ENCODE peak calls at places on chromosomes 5 and 9, in seven cellular contexts. T, G, V, O, C, J and Y are unnamed samples.

GRCh38 chr5:43485406-43485805 is 1.7 kb upstream of the TMEM267 start:
- DNase-seq in O (no peak), C (no peak), J (peak; percentile 27), T (no peak), V (peak; percentile 26), G (no peak), Y (peak; percentile 13)

GRCh38 chr5:143080982-143081381 is 310.8 kb downstream of the ARHGAP26 start:
- DNase-seq in J (no peak), O (no peak), C (no peak), T (no peak), G (no peak), V (no peak), Y (no peak)

GRCh38 chr5:124064956-124065355 is 553.0 kb downstream of the CSNK1G3 start:
- DNase-seq in T (no peak), J (no peak), C (no peak), V (peak; percentile 2), G (no peak), O (no peak), Y (no peak)

GRCh38 chr5:7244977-7245376 is 151.0 kb upstream of the ADCY2 start:
- DNase-seq in O (no peak), J (no peak), G (no peak), C (no peak), V (no peak), T (no peak), Y (peak; percentile 24)

GRCh38 chr5:168408561-168409321 is 77.5 kb upstream of the RARS1 start:
- DNase-seq in V (no peak), J (no peak), T (peak; percentile 10), O (no peak), G (no peak), C (no peak), Y (no peak)

GRCh38 chr9:105291938-105292337 is 47.5 kb downstream of the SLC44A1 start:
- DNase-seq in C (no peak), G (no peak), V (no peak), T (no peak), O (no peak), J (no peak), Y (no peak)

GRCh38 chr5:132492386-132492785 is 1.8 kb upstream of the IRF1 start:
- DNase-seq in C (no peak), V (no peak), J (no peak), T (peak; percentile 25), O (no peak), G (no peak), Y (no peak)

GRCh38 chr5:60972225-60972624 is 27.2 kb downstream of the NDUFAF2 start:
- DNase-seq in G (no peak), O (no peak), C (no peak), V (no peak), J (no peak), T (no peak), Y (no peak)

GRCh38 chr9:69122391-69123141 is 51.5 kb upstream of the TJP2 start:
- DNase-seq in G (no peak), J (peak; percentile 30), V (peak; percentile 65), O (no peak), T (peak; percentile 87), C (no peak), Y (peak; percentile 98)

GRCh38 chr5:168651654-168652053 is 72.5 kb upstream of the PANK3 start:
- DNase-seq in G (no peak), C (no peak), T (peak; percentile 85), J (no peak), V (peak; percentile 90), O (peak; percentile 15), Y (no peak)

GRCh38 chr5:145509336-145510150 is 325.6 kb downstream of the PRELID2 start:
- DNase-seq in J (no peak), T (peak; percentile 20), O (no peak), V (no peak), C (no peak), G (no peak), Y (peak; percentile 83)

GRCh38 chr5:14266171-14266570 is 123.0 kb downstream of the TRIO start:
- DNase-seq in O (no peak), T (peak; percentile 49), J (no peak), G (no peak), V (peak; percentile 26), C (no peak), Y (no peak)

GRCh38 chr9:134469041-134469875 is 143.0 kb downstream of the RXRA start:
- DNase-seq in C (peak; percentile 75), O (no peak), V (no peak), J (no peak), G (peak; percentile 83), T (peak; percentile 44), Y (no peak)

GRCh38 chr9:133160742-133161541 is 2.8 kb downstream of the GBGT1 start:
- DNase-seq in V (peak; percentile 59), G (peak; percentile 88), J (no peak), O (peak; percentile 66), T (peak; percentile 48), C (peak; percentile 58), Y (peak; percentile 94)
- H3K27me3 ChIP-seq in V (no peaks in the 10 kb centered on the region), G (no peaks in the 10 kb centered on the region), J (no peaks in the 10 kb centered on the region), O (peaks cover 18% of the 10 kb centered on the region), T (no peaks in the 10 kb centered on the region), C (no peaks in the 10 kb centered on the region), Y (no peaks in the 10 kb centered on the region)

DNA sequence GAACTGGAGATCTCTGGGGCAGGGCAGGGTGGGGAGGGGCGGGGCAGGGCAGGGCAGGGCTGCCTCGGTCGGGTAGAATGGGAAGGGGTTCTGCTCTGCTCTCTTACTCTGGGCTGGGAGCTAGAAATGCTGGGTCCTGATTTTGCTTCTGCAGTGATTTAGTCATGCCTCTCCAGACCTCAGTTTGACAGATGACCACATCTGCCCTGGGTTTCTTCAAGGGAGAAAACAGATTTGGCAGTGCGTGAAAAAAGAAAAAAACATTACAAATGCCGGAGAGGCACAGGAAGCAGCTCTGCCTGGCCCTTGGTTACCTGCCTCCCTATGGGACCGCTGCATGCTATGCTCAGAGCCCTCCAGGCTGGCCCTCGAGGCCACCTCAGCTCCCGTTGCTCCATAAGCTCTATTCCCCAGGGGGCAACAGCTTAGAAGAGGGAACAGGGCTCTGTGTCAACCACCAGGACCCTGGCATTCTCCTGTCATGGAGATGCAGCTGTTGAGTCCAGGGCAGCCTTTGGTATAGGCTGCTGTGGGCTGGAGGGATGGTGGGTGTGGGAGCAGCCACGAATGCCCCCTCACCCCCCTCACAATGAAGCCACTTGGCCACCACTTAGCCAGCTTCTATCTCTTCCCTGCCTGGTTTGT is 53.2 kb upstream of the UBTD2 start:
- DNase-seq in J (no peak), C (no peak), G (no peak), V (no peak), T (no peak), O (no peak), Y (no peak)
- H3K36me3 ChIP-seq in J (no peaks in the 10 kb centered on the region), C (no peaks in the 10 kb centered on the region), G (peaks cover 61% of the 10 kb centered on the region), V (no peaks in the 10 kb centered on the region), T (peaks cover 2% of the 10 kb centered on the region), O (no peaks in the 10 kb centered on the region), Y (no peaks in the 10 kb centered on the region)

GRCh38 chr5:157331807-157332206 is 65.9 kb downstream of the CYFIP2 start:
- DNase-seq in C (no peak), J (no peak), O (no peak), V (no peak), G (no peak), T (no peak), Y (no peak)

GRCh38 chr5:157324237-157324636 is 58.3 kb downstream of the CYFIP2 start:
- DNase-seq in O (no peak), T (no peak), V (no peak), G (no peak), J (no peak), C (no peak), Y (no peak)

GRCh38 chr5:157328277-157328912 is 62.5 kb downstream of the CYFIP2 start:
- DNase-seq in O (peak; percentile 48), T (peak; percentile 76), V (peak; percentile 90), G (peak; percentile 74), C (peak; percentile 61), J (peak; percentile 60), Y (peak; percentile 78)

GRCh38 chr5:157326440-157327023 is 60.6 kb downstream of the CYFIP2 start:
- DNase-seq in O (no peak), T (no peak), J (no peak), C (no peak), V (no peak), G (no peak), Y (peak; percentile 44)

GRCh38 chr5:157327771-157328170 is 61.8 kb downstream of the CYFIP2 start:
- DNase-seq in C (no peak), V (peak; percentile 8), O (no peak), T (no peak), J (peak; percentile 65), G (no peak), Y (peak; percentile 11)
- H3K4me3 ChIP-seq in C (no peak overlapping the region), V (peak overlapping the region; percentile 61), O (no peak overlapping the region), T (no peak overlapping the region), J (no peak overlapping the region), G (no peak overlapping the region), Y (no peak overlapping the region)

DNA sequence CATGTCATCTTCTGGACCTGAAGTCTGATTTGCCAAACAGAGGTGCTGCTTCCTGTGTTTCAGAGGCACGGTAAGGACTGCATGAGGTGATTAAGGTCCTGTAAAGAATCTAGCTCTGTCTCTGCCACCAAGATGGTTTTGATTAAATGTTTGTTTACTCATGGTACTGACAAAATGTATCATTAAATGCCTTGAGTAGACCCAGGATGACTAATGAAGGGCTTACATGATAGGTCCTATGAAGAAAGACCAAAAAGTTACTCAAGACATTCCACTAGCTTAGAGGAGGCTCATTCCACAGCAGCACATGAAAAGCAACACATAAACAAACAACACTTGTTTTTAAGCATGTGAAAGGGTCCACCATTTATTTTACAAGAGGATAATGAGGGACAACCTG is 100.9 kb downstream of the BOD1 start:
- DNase-seq in J (no peak), T (peak; percentile 33), O (no peak), G (no peak), C (no peak), V (peak; percentile 64), Y (no peak)
- H3K27me3 ChIP-seq in J (no peaks in the 10 kb centered on the region), T (no peaks in the 10 kb centered on the region), O (no peaks in the 10 kb centered on the region), G (no peaks in the 10 kb centered on the region), C (no peaks in the 10 kb centered on the region), V (no peaks in the 10 kb centered on the region), Y (no peaks in the 10 kb centered on the region)

DNA sequence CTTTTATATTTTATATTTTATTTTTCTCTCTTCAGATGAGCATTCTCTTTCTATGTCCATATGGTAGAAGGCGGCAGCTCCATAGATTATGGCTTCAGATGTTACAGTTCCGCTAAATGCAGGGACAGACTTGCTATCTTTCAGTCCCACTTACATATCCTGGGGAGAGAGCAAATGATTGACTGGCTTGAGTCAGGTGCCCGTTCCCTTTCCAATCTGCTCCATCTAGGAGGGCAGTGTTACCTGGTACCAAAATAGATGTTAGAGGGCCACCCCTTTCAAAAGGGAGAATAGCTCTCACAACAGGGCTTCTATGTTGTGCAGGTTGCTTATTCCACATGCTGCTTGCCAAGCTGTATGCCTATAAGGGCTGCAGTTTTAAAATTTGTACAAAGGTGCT is 45.3 kb downstream of the ERBIN start:
- DNase-seq in G (no peak), J (no peak), O (peak; percentile 28), V (no peak), T (no peak), C (no peak), Y (no peak)
- H3K36me3 ChIP-seq in G (no peaks in the 10 kb centered on the region), J (no peaks in the 10 kb centered on the region), O (no peaks in the 10 kb centered on the region), V (no peaks in the 10 kb centered on the region), T (no peaks in the 10 kb centered on the region), C (no peaks in the 10 kb centered on the region), Y (peaks cover 2% of the 10 kb centered on the region)